ENCODE peak calls at places on chromosomes 16 and 17, in eight cellular contexts. Z is AG09309; O is lower lobe of right lung; Y is GM04504; R is GDM1; H is KG1; L is stimulated activated CD4-positive, alpha-beta T cell treated with anti-CD3 and anti-CD28 coated beads, Interleukin-4, amount 100 ng/mL, for 1 hour; E is stimulated activated CD8-positive, alpha-beta memory T cell treated with anti-CD3 and anti-CD28 coated beads, Interleukin-4, amount 100 ng/mL, for 1 hour. D is an unnamed sample.

GRCh38 chr17:5050281-5050680 is 15.1 kb upstream of the SLC52A1 start:
- DNase-seq in H (no peak), R (no peak), E (no peak), Y (no peak), L (no peak), Z (no peak), O (no peak), D (no peak)

GRCh38 chr17:43169561-43170139 is 1.4 kb upstream of the NBR1 start:
- DNase-seq in L (peak), Z (no peak), Y (no peak), H (no peak), E (no peak), R (no peak), O (peak), D (peak)

GRCh38 chr16:69031877-69032301 is 73.6 kb upstream of the HAS3 start:
- DNase-seq in E (no peak), R (no peak), H (no peak), L (no peak), Z (no peak), Y (no peak), O (no peak), D (no peak)

GRCh38 chr16:88770459-88771293 is 14.3 kb downstream of the PIEZO1 start:
- DNase-seq in E (no peak), R (no peak), O (peak), H (peak), L (peak), Z (no peak), Y (no peak), D (no peak)

GRCh38 chr16:51849715-51850114 is 697.2 kb downstream of the TOX3 start:
- DNase-seq in E (no peak), Z (no peak), L (no peak), Y (no peak), R (no peak), O (no peak), H (no peak), D (no peak)

GRCh38 chr16:86927699-86928098 is 349.4 kb downstream of the FOXL1 start:
- DNase-seq in R (no peak), E (no peak), L (no peak), H (no peak), Z (no peak), Y (no peak), O (no peak), D (no peak)

GRCh38 chr16:6133009-6133408 is 1035.4 kb upstream of the EEF2KMT start:
- DNase-seq in O (no peak), L (no peak), Y (no peak), E (no peak), Z (no peak), H (no peak), R (no peak), D (no peak)

GRCh38 chr16:50002190-50002589 is 22.8 kb upstream of the CNEP1R1 start:
- DNase-seq in H (no peak), R (no peak), O (no peak), E (no peak), Z (no peak), Y (no peak), L (no peak), D (no peak)

GRCh38 chr16:12168054-12169018 is 191.8 kb downstream of the SNX29 start:
- DNase-seq in L (no peak), Z (no peak), H (no peak), R (no peak), Y (no peak), E (no peak), O (no peak), D (no peak)

GRCh38 chr17:4900231-4901107 is 1.1 kb downstream of the C17orf107 start:
- DNase-seq in O (peak), E (no peak), R (no peak), Z (no peak), Y (no peak), H (no peak), L (peak), D (peak)

GRCh38 chr16:84777435-84777834 is 42.4 kb upstream of the CRISPLD2 start:
- DNase-seq in L (no peak), Z (no peak), E (no peak), R (no peak), H (no peak), O (no peak), Y (no peak), D (no peak)

GRCh38 chr17:74276561-74277009 is 2.6 kb downstream of the DNAI2 start:
- DNase-seq in O (no peak), H (no peak), L (no peak), E (no peak), Z (no peak), R (no peak), Y (no peak), D (no peak)

GRCh38 chr17:68101992-68102758 is 66.6 kb downstream of the KPNA2 start:
- DNase-seq in H (no peak), Z (no peak), L (peak), E (no peak), R (no peak), Y (no peak), O (no peak), D (no peak)

GRCh38 chr17:39001703-39002637 is 34.8 kb upstream of the FBXO47 start:
- DNase-seq in L (no peak), Z (peak), O (peak), H (no peak), R (no peak), Y (no peak), E (no peak), D (peak)

GRCh38 chr17:30274887-30275286 is 16.9 kb downstream of the BLMH start:
- DNase-seq in O (no peak), Y (no peak), R (no peak), E (no peak), Z (no peak), H (no peak), L (no peak), D (no peak)

GRCh38 chr16:20944861-20945390 is 44.4 kb downstream of the LYRM1 start:
- DNase-seq in L (peak), Y (no peak), O (no peak), H (no peak), E (no peak), R (no peak), Z (no peak), D (no peak)

GRCh38 chr16:3879258-3879886 is 1.1 kb downstream of the CREBBP start:
- DNase-seq in H (no peak), E (no peak), L (peak), O (peak), Z (no peak), Y (no peak), R (no peak), D (peak)

GRCh38 chr17:20121359-20122235 is 112.4 kb downstream of the SPECC1 start:
- DNase-seq in O (peak), Z (no peak), H (no peak), R (peak), Y (peak), E (peak), L (peak), D (no peak)

GRCh38 chr17:58487589-58488427 is at the start of gene HSF5:
- DNase-seq in E (peak), O (peak), R (no peak), H (no peak), Z (no peak), L (peak), Y (no peak), D (peak)

GRCh38 chr17:65088621-65089385 is 32.3 kb upstream of the GNA13 start:
- DNase-seq in O (no peak), Z (no peak), R (no peak), H (no peak), E (no peak), L (no peak), Y (no peak), D (no peak)

GRCh38 chr17:16569358-16569712 is 331 bp upstream of the ZNF287 start:
- DNase-seq in O (no peak), H (no peak), Z (no peak), E (no peak), R (no peak), L (no peak), Y (no peak), D (no peak)

GRCh38 chr17:68509151-68510057 is 2.8 kb upstream of the PRKAR1A start:
- DNase-seq in H (no peak), Z (no peak), R (peak), O (peak), E (no peak), L (no peak), Y (no peak), D (peak)

GRCh38 chr16:26765087-26765486 is 301.6 kb upstream of the C16orf82 start:
- DNase-seq in O (no peak), L (peak), Z (no peak), R (no peak), E (no peak), Y (no peak), H (no peak), D (no peak)

GRCh38 chr17:47745037-47745380 is 12.0 kb downstream of the TBX21 start:
- DNase-seq in O (no peak), Y (no peak), L (no peak), H (no peak), Z (no peak), R (no peak), E (no peak), D (peak)

GRCh38 chr17:29582767-29583166 is 6.7 kb downstream of the GIT1 start:
- DNase-seq in L (no peak), Z (no peak), R (no peak), H (no peak), E (no peak), Y (no peak), O (no peak), D (peak)

GRCh38 chr16:47204736-47205499 is 61.2 kb upstream of the NETO2 start:
- DNase-seq in R (no peak), H (no peak), Y (no peak), O (no peak), Z (no peak), E (no peak), L (no peak), D (no peak)

GRCh38 chr16:85329999-85330693 is 217.9 kb upstream of the CIBAR2 start:
- DNase-seq in O (no peak), H (no peak), Y (no peak), R (peak), L (no peak), E (no peak), Z (no peak), D (no peak)

GRCh38 chr17:17913695-17914332 is 58.4 kb downstream of the TOM1L2 start:
- DNase-seq in E (no peak), R (peak), Y (peak), O (peak), H (no peak), L (peak), Z (peak), D (peak)

GRCh38 chr16:85181739-85182129 is 69.5 kb upstream of the CIBAR2 start:
- DNase-seq in Z (no peak), R (no peak), Y (no peak), E (no peak), O (peak), L (no peak), H (no peak), D (no peak)

GRCh38 chr16:180101-180920 is at the start of gene HBQ1:
- DNase-seq in L (peak), Z (no peak), E (no peak), O (no peak), H (no peak), Y (no peak), R (peak), D (no peak)

GRCh38 chr16:52071101-52071500 is 475.8 kb downstream of the TOX3 start:
- DNase-seq in Z (no peak), O (no peak), L (no peak), Y (no peak), R (no peak), E (no peak), H (no peak), D (no peak)

GRCh38 chr16:11446566-11447119 is 101.4 kb downstream of the RMI2 start:
- DNase-seq in H (no peak), Y (no peak), R (no peak), O (no peak), Z (no peak), L (no peak), E (no peak), D (no peak)

GRCh38 chr17:332558-333322 is 19.9 kb downstream of the RPH3AL start:
- DNase-seq in R (no peak), Y (no peak), H (no peak), O (no peak), E (no peak), L (no peak), Z (peak), D (no peak)

GRCh38 chr17:35788504-35788998 is 6.9 kb downstream of the MMP28 start:
- DNase-seq in Z (no peak), Y (peak), R (no peak), O (no peak), L (no peak), E (no peak), H (no peak), D (no peak)